ENCODE peak calls at places on chromosomes 4 and X, in ten cellular contexts. One of them, this sample, is unnamed.

GRCh38 chr4:140726776-140727500 is 29.2 kb downstream of the TBC1D9 start:
- DNase-seq in nephron progenitor cell: no peak
- DNase-seq in amniotic epithelial cell: peak; percentile 59
- DNase-seq in fibroblast of mammary gland: peak; percentile 32
- DNase-seq in T-helper 9 cell: no peak
- DNase-seq in lung microvascular endothelial cell: no peak
- DNase-seq in breast epithelium: no peak
- DNase-seq in stimulated activated CD4-positive, alpha-beta T cell treated with anti-CD3 and anti-CD28 coated beads, Interleukin-12 subunit alpha, Interleukin-12 subunit beta, amount 100 ng/mL, for 24 hours: no peak
- DNase-seq in BE2C: no peak
- DNase-seq in A549: peak; percentile 47
- DNase-seq in this sample: no peak

GRCh38 chrX:22526339-22526738 is 253.6 kb downstream of the CBLL2 start:
- DNase-seq in nephron progenitor cell: no peak
- DNase-seq in amniotic epithelial cell: peak; percentile 65
- DNase-seq in fibroblast of mammary gland: peak; percentile 83
- DNase-seq in T-helper 9 cell: no peak
- DNase-seq in lung microvascular endothelial cell: no peak
- DNase-seq in breast epithelium: no peak
- DNase-seq in stimulated activated CD4-positive, alpha-beta T cell treated with anti-CD3 and anti-CD28 coated beads, Interleukin-12 subunit alpha, Interleukin-12 subunit beta, amount 100 ng/mL, for 24 hours: no peak
- DNase-seq in BE2C: no peak
- DNase-seq in A549: peak; percentile 4
- DNase-seq in this sample: no peak

GRCh38 chr4:184734758-184735157 is 862 bp upstream of the CENPU start:
- DNase-seq in nephron progenitor cell: no peak
- DNase-seq in amniotic epithelial cell: no peak
- DNase-seq in fibroblast of mammary gland: no peak
- DNase-seq in T-helper 9 cell: no peak
- DNase-seq in lung microvascular endothelial cell: no peak
- DNase-seq in breast epithelium: no peak
- DNase-seq in stimulated activated CD4-positive, alpha-beta T cell treated with anti-CD3 and anti-CD28 coated beads, Interleukin-12 subunit alpha, Interleukin-12 subunit beta, amount 100 ng/mL, for 24 hours: no peak
- DNase-seq in BE2C: no peak
- DNase-seq in A549: no peak
- DNase-seq in this sample: no peak

GRCh38 chrX:3191186-3191585 is 149.9 kb downstream of the ARSF start:
- DNase-seq in nephron progenitor cell: no peak
- DNase-seq in amniotic epithelial cell: no peak
- DNase-seq in fibroblast of mammary gland: peak; percentile 32
- DNase-seq in T-helper 9 cell: no peak
- DNase-seq in lung microvascular endothelial cell: no peak
- DNase-seq in breast epithelium: no peak
- DNase-seq in stimulated activated CD4-positive, alpha-beta T cell treated with anti-CD3 and anti-CD28 coated beads, Interleukin-12 subunit alpha, Interleukin-12 subunit beta, amount 100 ng/mL, for 24 hours: no peak
- DNase-seq in BE2C: no peak
- DNase-seq in A549: no peak
- DNase-seq in this sample: no peak

GRCh38 chrX:114611018-114611619 is 27.2 kb downstream of the HTR2C start:
- DNase-seq in nephron progenitor cell: peak; percentile 56
- DNase-seq in amniotic epithelial cell: peak; percentile 28
- DNase-seq in fibroblast of mammary gland: peak; percentile 63
- DNase-seq in T-helper 9 cell: peak; percentile 4
- DNase-seq in lung microvascular endothelial cell: peak; percentile 66
- DNase-seq in breast epithelium: no peak
- DNase-seq in stimulated activated CD4-positive, alpha-beta T cell treated with anti-CD3 and anti-CD28 coated beads, Interleukin-12 subunit alpha, Interleukin-12 subunit beta, amount 100 ng/mL, for 24 hours: no peak
- DNase-seq in BE2C: peak; percentile 35
- DNase-seq in A549: peak; percentile 32
- DNase-seq in this sample: peak; percentile 16

GRCh38 chrX:11445540-11445939 is 152.3 kb downstream of the AMELX start:
- DNase-seq in nephron progenitor cell: no peak
- DNase-seq in amniotic epithelial cell: no peak
- DNase-seq in fibroblast of mammary gland: no peak
- DNase-seq in T-helper 9 cell: no peak
- DNase-seq in lung microvascular endothelial cell: no peak
- DNase-seq in breast epithelium: no peak
- DNase-seq in stimulated activated CD4-positive, alpha-beta T cell treated with anti-CD3 and anti-CD28 coated beads, Interleukin-12 subunit alpha, Interleukin-12 subunit beta, amount 100 ng/mL, for 24 hours: no peak
- DNase-seq in BE2C: no peak
- DNase-seq in A549: no peak
- DNase-seq in this sample: no peak

GRCh38 chr4:150049682-150050081 is 28.6 kb upstream of the DCLK2 start:
- DNase-seq in nephron progenitor cell: no peak
- DNase-seq in amniotic epithelial cell: no peak
- DNase-seq in fibroblast of mammary gland: no peak
- DNase-seq in T-helper 9 cell: no peak
- DNase-seq in lung microvascular endothelial cell: no peak
- DNase-seq in breast epithelium: no peak
- DNase-seq in stimulated activated CD4-positive, alpha-beta T cell treated with anti-CD3 and anti-CD28 coated beads, Interleukin-12 subunit alpha, Interleukin-12 subunit beta, amount 100 ng/mL, for 24 hours: no peak
- DNase-seq in BE2C: peak; percentile 57
- DNase-seq in A549: no peak
- DNase-seq in this sample: no peak

GRCh38 chr4:186067757-186068385 is 1.1 kb upstream of the TLR3 start:
- DNase-seq in nephron progenitor cell: peak; percentile 15
- DNase-seq in amniotic epithelial cell: peak; percentile 44
- DNase-seq in fibroblast of mammary gland: peak; percentile 57
- DNase-seq in T-helper 9 cell: peak; percentile 3
- DNase-seq in lung microvascular endothelial cell: peak; percentile 82
- DNase-seq in breast epithelium: no peak
- DNase-seq in stimulated activated CD4-positive, alpha-beta T cell treated with anti-CD3 and anti-CD28 coated beads, Interleukin-12 subunit alpha, Interleukin-12 subunit beta, amount 100 ng/mL, for 24 hours: no peak
- DNase-seq in BE2C: peak; percentile 49
- DNase-seq in A549: peak; percentile 70
- DNase-seq in this sample: peak; percentile 88

GRCh38 chr4:55675196-55675793 is 39.2 kb upstream of the NMU start:
- DNase-seq in nephron progenitor cell: no peak
- DNase-seq in amniotic epithelial cell: peak; percentile 3
- DNase-seq in fibroblast of mammary gland: no peak
- DNase-seq in T-helper 9 cell: no peak
- DNase-seq in lung microvascular endothelial cell: no peak
- DNase-seq in breast epithelium: no peak
- DNase-seq in stimulated activated CD4-positive, alpha-beta T cell treated with anti-CD3 and anti-CD28 coated beads, Interleukin-12 subunit alpha, Interleukin-12 subunit beta, amount 100 ng/mL, for 24 hours: no peak
- DNase-seq in BE2C: no peak
- DNase-seq in A549: no peak
- DNase-seq in this sample: no peak

GRCh38 chrX:72368796-72369195 is 63.1 kb upstream of the CITED1 start:
- DNase-seq in nephron progenitor cell: no peak
- DNase-seq in amniotic epithelial cell: peak; percentile 7
- DNase-seq in fibroblast of mammary gland: no peak
- DNase-seq in T-helper 9 cell: no peak
- DNase-seq in lung microvascular endothelial cell: no peak
- DNase-seq in breast epithelium: no peak
- DNase-seq in stimulated activated CD4-positive, alpha-beta T cell treated with anti-CD3 and anti-CD28 coated beads, Interleukin-12 subunit alpha, Interleukin-12 subunit beta, amount 100 ng/mL, for 24 hours: no peak
- DNase-seq in BE2C: peak; percentile 26
- DNase-seq in A549: no peak
- DNase-seq in this sample: no peak

GRCh38 chr4:42344749-42345148 is 52.5 kb upstream of the SHISA3 start:
- DNase-seq in nephron progenitor cell: no peak
- DNase-seq in amniotic epithelial cell: no peak
- DNase-seq in fibroblast of mammary gland: peak; percentile 7
- DNase-seq in T-helper 9 cell: no peak
- DNase-seq in lung microvascular endothelial cell: no peak
- DNase-seq in breast epithelium: no peak
- DNase-seq in stimulated activated CD4-positive, alpha-beta T cell treated with anti-CD3 and anti-CD28 coated beads, Interleukin-12 subunit alpha, Interleukin-12 subunit beta, amount 100 ng/mL, for 24 hours: no peak
- DNase-seq in BE2C: no peak
- DNase-seq in A549: no peak
- DNase-seq in this sample: no peak

GRCh38 chr4:2354760-2355159 is 63.7 kb downstream of the ZFYVE28 start:
- DNase-seq in nephron progenitor cell: no peak
- DNase-seq in amniotic epithelial cell: no peak
- DNase-seq in fibroblast of mammary gland: no peak
- DNase-seq in T-helper 9 cell: no peak
- DNase-seq in lung microvascular endothelial cell: no peak
- DNase-seq in breast epithelium: peak; percentile 33
- DNase-seq in stimulated activated CD4-positive, alpha-beta T cell treated with anti-CD3 and anti-CD28 coated beads, Interleukin-12 subunit alpha, Interleukin-12 subunit beta, amount 100 ng/mL, for 24 hours: no peak
- DNase-seq in BE2C: no peak
- DNase-seq in A549: no peak
- DNase-seq in this sample: no peak

GRCh38 chrX:69088171-69088938 is 76.9 kb downstream of the PJA1 start:
- DNase-seq in nephron progenitor cell: peak; percentile 37
- DNase-seq in amniotic epithelial cell: peak; percentile 7
- DNase-seq in fibroblast of mammary gland: peak; percentile 24
- DNase-seq in T-helper 9 cell: no peak
- DNase-seq in lung microvascular endothelial cell: no peak
- DNase-seq in breast epithelium: no peak
- DNase-seq in stimulated activated CD4-positive, alpha-beta T cell treated with anti-CD3 and anti-CD28 coated beads, Interleukin-12 subunit alpha, Interleukin-12 subunit beta, amount 100 ng/mL, for 24 hours: no peak
- DNase-seq in BE2C: no peak
- DNase-seq in A549: no peak
- DNase-seq in this sample: no peak

GRCh38 chr4:76090241-76090691 is 15.8 kb downstream of the ART3 start:
- DNase-seq in nephron progenitor cell: no peak
- DNase-seq in amniotic epithelial cell: peak; percentile 100
- DNase-seq in fibroblast of mammary gland: peak; percentile 91
- DNase-seq in T-helper 9 cell: no peak
- DNase-seq in lung microvascular endothelial cell: peak; percentile 51
- DNase-seq in breast epithelium: no peak
- DNase-seq in stimulated activated CD4-positive, alpha-beta T cell treated with anti-CD3 and anti-CD28 coated beads, Interleukin-12 subunit alpha, Interleukin-12 subunit beta, amount 100 ng/mL, for 24 hours: no peak
- DNase-seq in BE2C: peak; percentile 25
- DNase-seq in A549: no peak
- DNase-seq in this sample: peak; percentile 15

GRCh38 chrX:53558646-53559045 is 124.5 kb upstream of the HSD17B10 start:
- DNase-seq in nephron progenitor cell: no peak
- DNase-seq in amniotic epithelial cell: no peak
- DNase-seq in fibroblast of mammary gland: no peak
- DNase-seq in T-helper 9 cell: no peak
- DNase-seq in lung microvascular endothelial cell: no peak
- DNase-seq in breast epithelium: no peak
- DNase-seq in stimulated activated CD4-positive, alpha-beta T cell treated with anti-CD3 and anti-CD28 coated beads, Interleukin-12 subunit alpha, Interleukin-12 subunit beta, amount 100 ng/mL, for 24 hours: no peak
- DNase-seq in BE2C: no peak
- DNase-seq in A549: no peak
- DNase-seq in this sample: no peak

GRCh38 chr4:168631241-168632151 is 134.6 kb downstream of the PALLD start:
- DNase-seq in nephron progenitor cell: peak; percentile 83
- DNase-seq in amniotic epithelial cell: peak; percentile 60
- DNase-seq in fibroblast of mammary gland: peak; percentile 38
- DNase-seq in T-helper 9 cell: no peak
- DNase-seq in lung microvascular endothelial cell: peak; percentile 51
- DNase-seq in breast epithelium: peak; percentile 65
- DNase-seq in stimulated activated CD4-positive, alpha-beta T cell treated with anti-CD3 and anti-CD28 coated beads, Interleukin-12 subunit alpha, Interleukin-12 subunit beta, amount 100 ng/mL, for 24 hours: no peak
- DNase-seq in BE2C: peak; percentile 81
- DNase-seq in A549: peak; percentile 73
- DNase-seq in this sample: peak; percentile 47

GRCh38 chr4:120870279-120870673 is 52.2 kb downstream of the PRDM5 start:
- DNase-seq in nephron progenitor cell: no peak
- DNase-seq in amniotic epithelial cell: no peak
- DNase-seq in fibroblast of mammary gland: no peak
- DNase-seq in T-helper 9 cell: no peak
- DNase-seq in lung microvascular endothelial cell: no peak
- DNase-seq in breast epithelium: no peak
- DNase-seq in stimulated activated CD4-positive, alpha-beta T cell treated with anti-CD3 and anti-CD28 coated beads, Interleukin-12 subunit alpha, Interleukin-12 subunit beta, amount 100 ng/mL, for 24 hours: no peak
- DNase-seq in BE2C: no peak
- DNase-seq in A549: no peak
- DNase-seq in this sample: peak; percentile 31

GRCh38 chrX:82087699-82088098 is 885.8 kb downstream of the SH3BGRL start:
- DNase-seq in nephron progenitor cell: no peak
- DNase-seq in amniotic epithelial cell: no peak
- DNase-seq in fibroblast of mammary gland: no peak
- DNase-seq in T-helper 9 cell: no peak
- DNase-seq in lung microvascular endothelial cell: no peak
- DNase-seq in breast epithelium: peak; percentile 56
- DNase-seq in stimulated activated CD4-positive, alpha-beta T cell treated with anti-CD3 and anti-CD28 coated beads, Interleukin-12 subunit alpha, Interleukin-12 subunit beta, amount 100 ng/mL, for 24 hours: no peak
- DNase-seq in BE2C: no peak
- DNase-seq in A549: no peak
- DNase-seq in this sample: peak; percentile 12

GRCh38 chrX:119880552-119881437 is 9.2 kb downstream of the NDUFA1 start:
- DNase-seq in nephron progenitor cell: peak; percentile 21
- DNase-seq in amniotic epithelial cell: peak; percentile 60
- DNase-seq in fibroblast of mammary gland: peak; percentile 67
- DNase-seq in T-helper 9 cell: no peak
- DNase-seq in lung microvascular endothelial cell: peak; percentile 64
- DNase-seq in breast epithelium: no peak
- DNase-seq in stimulated activated CD4-positive, alpha-beta T cell treated with anti-CD3 and anti-CD28 coated beads, Interleukin-12 subunit alpha, Interleukin-12 subunit beta, amount 100 ng/mL, for 24 hours: no peak
- DNase-seq in BE2C: peak; percentile 36
- DNase-seq in A549: peak; percentile 70
- DNase-seq in this sample: peak; percentile 43

GRCh38 chr4:153518637-153519384 is 52.7 kb downstream of the TMEM131L start:
- DNase-seq in nephron progenitor cell: no peak
- DNase-seq in amniotic epithelial cell: no peak
- DNase-seq in fibroblast of mammary gland: no peak
- DNase-seq in T-helper 9 cell: no peak
- DNase-seq in lung microvascular endothelial cell: peak; percentile 83
- DNase-seq in breast epithelium: no peak
- DNase-seq in stimulated activated CD4-positive, alpha-beta T cell treated with anti-CD3 and anti-CD28 coated beads, Interleukin-12 subunit alpha, Interleukin-12 subunit beta, amount 100 ng/mL, for 24 hours: no peak
- DNase-seq in BE2C: no peak
- DNase-seq in A549: no peak
- DNase-seq in this sample: peak; percentile 59

GRCh38 chrX:49878128-49878833 is 1.0 kb upstream of the USP27X start:
- DNase-seq in nephron progenitor cell: no peak
- DNase-seq in amniotic epithelial cell: no peak
- DNase-seq in fibroblast of mammary gland: no peak
- DNase-seq in T-helper 9 cell: no peak
- DNase-seq in lung microvascular endothelial cell: no peak
- DNase-seq in breast epithelium: no peak
- DNase-seq in stimulated activated CD4-positive, alpha-beta T cell treated with anti-CD3 and anti-CD28 coated beads, Interleukin-12 subunit alpha, Interleukin-12 subunit beta, amount 100 ng/mL, for 24 hours: no peak
- DNase-seq in BE2C: peak; percentile 26
- DNase-seq in A549: no peak
- DNase-seq in this sample: no peak

GRCh38 chr4:146522862-146523205 is 1.1 kb upstream of the SLC10A7 start:
- DNase-seq in nephron progenitor cell: no peak
- DNase-seq in amniotic epithelial cell: no peak
- DNase-seq in fibroblast of mammary gland: peak; percentile 20
- DNase-seq in T-helper 9 cell: no peak
- DNase-seq in lung microvascular endothelial cell: peak; percentile 12
- DNase-seq in breast epithelium: no peak
- DNase-seq in stimulated activated CD4-positive, alpha-beta T cell treated with anti-CD3 and anti-CD28 coated beads, Interleukin-12 subunit alpha, Interleukin-12 subunit beta, amount 100 ng/mL, for 24 hours: no peak
- DNase-seq in BE2C: no peak
- DNase-seq in A549: peak; percentile 2
- DNase-seq in this sample: no peak

GRCh38 chr4:24659241-24659961 is 75.0 kb upstream of the DHX15 start:
- DNase-seq in nephron progenitor cell: no peak
- DNase-seq in amniotic epithelial cell: no peak
- DNase-seq in fibroblast of mammary gland: no peak
- DNase-seq in T-helper 9 cell: no peak
- DNase-seq in lung microvascular endothelial cell: no peak
- DNase-seq in breast epithelium: no peak
- DNase-seq in stimulated activated CD4-positive, alpha-beta T cell treated with anti-CD3 and anti-CD28 coated beads, Interleukin-12 subunit alpha, Interleukin-12 subunit beta, amount 100 ng/mL, for 24 hours: no peak
- DNase-seq in BE2C: no peak
- DNase-seq in A549: no peak
- DNase-seq in this sample: no peak

GRCh38 chr4:8888856-8889255 is 17.2 kb upstream of the HMX1 start:
- DNase-seq in nephron progenitor cell: no peak
- DNase-seq in amniotic epithelial cell: no peak
- DNase-seq in fibroblast of mammary gland: no peak
- DNase-seq in T-helper 9 cell: no peak
- DNase-seq in lung microvascular endothelial cell: no peak
- DNase-seq in breast epithelium: no peak
- DNase-seq in stimulated activated CD4-positive, alpha-beta T cell treated with anti-CD3 and anti-CD28 coated beads, Interleukin-12 subunit alpha, Interleukin-12 subunit beta, amount 100 ng/mL, for 24 hours: no peak
- DNase-seq in BE2C: no peak
- DNase-seq in A549: no peak
- DNase-seq in this sample: no peak

GRCh38 chrX:40176256-40176978 is 78.7 kb upstream of the BCOR start:
- DNase-seq in nephron progenitor cell: peak; percentile 64
- DNase-seq in amniotic epithelial cell: peak; percentile 29
- DNase-seq in fibroblast of mammary gland: no peak
- DNase-seq in T-helper 9 cell: peak; percentile 66
- DNase-seq in lung microvascular endothelial cell: peak; percentile 62
- DNase-seq in breast epithelium: no peak
- DNase-seq in stimulated activated CD4-positive, alpha-beta T cell treated with anti-CD3 and anti-CD28 coated beads, Interleukin-12 subunit alpha, Interleukin-12 subunit beta, amount 100 ng/mL, for 24 hours: peak; percentile 57
- DNase-seq in BE2C: peak; percentile 61
- DNase-seq in A549: peak; percentile 28
- DNase-seq in this sample: peak; percentile 75

GRCh38 chr4:14465498-14465897 is 536.8 kb upstream of the CPEB2 start:
- DNase-seq in nephron progenitor cell: no peak
- DNase-seq in amniotic epithelial cell: no peak
- DNase-seq in fibroblast of mammary gland: no peak
- DNase-seq in T-helper 9 cell: no peak
- DNase-seq in lung microvascular endothelial cell: no peak
- DNase-seq in breast epithelium: no peak
- DNase-seq in stimulated activated CD4-positive, alpha-beta T cell treated with anti-CD3 and anti-CD28 coated beads, Interleukin-12 subunit alpha, Interleukin-12 subunit beta, amount 100 ng/mL, for 24 hours: no peak
- DNase-seq in BE2C: no peak
- DNase-seq in A549: no peak
- DNase-seq in this sample: no peak

GRCh38 chr4:20249333-20249732 is 2.4 kb upstream of the SLIT2 start:
- DNase-seq in nephron progenitor cell: no peak
- DNase-seq in amniotic epithelial cell: peak; percentile 40
- DNase-seq in fibroblast of mammary gland: peak; percentile 74
- DNase-seq in T-helper 9 cell: no peak
- DNase-seq in lung microvascular endothelial cell: no peak
- DNase-seq in breast epithelium: no peak
- DNase-seq in stimulated activated CD4-positive, alpha-beta T cell treated with anti-CD3 and anti-CD28 coated beads, Interleukin-12 subunit alpha, Interleukin-12 subunit beta, amount 100 ng/mL, for 24 hours: no peak
- DNase-seq in BE2C: no peak
- DNase-seq in A549: no peak
- DNase-seq in this sample: no peak

GRCh38 chr4:110514889-110515479 is 39.0 kb downstream of the ENPEP start:
- DNase-seq in nephron progenitor cell: no peak
- DNase-seq in amniotic epithelial cell: peak; percentile 25
- DNase-seq in fibroblast of mammary gland: peak; percentile 47
- DNase-seq in T-helper 9 cell: no peak
- DNase-seq in lung microvascular endothelial cell: peak; percentile 62
- DNase-seq in breast epithelium: no peak
- DNase-seq in stimulated activated CD4-positive, alpha-beta T cell treated with anti-CD3 and anti-CD28 coated beads, Interleukin-12 subunit alpha, Interleukin-12 subunit beta, amount 100 ng/mL, for 24 hours: no peak
- DNase-seq in BE2C: no peak
- DNase-seq in A549: peak; percentile 34
- DNase-seq in this sample: no peak